ENCODE peak calls at places on chromosomes 12 and 14, in five cellular contexts. U, Y, D, F and W are unnamed samples.

GRCh38 chr12:87163122-87163521 is 866.1 kb downstream of the C12orf50 start:
- DNase-seq in U (no peak), Y (no peak), D (no peak), F (no peak), W (no peak)

GRCh38 chr14:47485421-47485820 is 190.0 kb downstream of the MDGA2 start:
- DNase-seq in U (no peak), Y (no peak), D (no peak), F (no peak), W (no peak)

GRCh38 chr14:22793976-22794375 is 21.3 kb downstream of the SLC7A7 start:
- DNase-seq in U (no peak), Y (no peak), D (no peak), F (no peak), W (no peak)

GRCh38 chr12:47808049-47808448 is 11.7 kb downstream of the HDAC7 start:
- DNase-seq in U (peak), Y (no peak), D (peak), F (peak), W (peak)

GRCh38 chr14:52553002-52553670 is 500 bp downstream of the GPR137C start:
- DNase-seq in U (peak), Y (peak), D (peak), F (peak), W (peak)

GRCh38 chr12:64142784-64143183 is 79.3 kb downstream of the KICS2 start:
- DNase-seq in U (no peak), Y (no peak), D (no peak), F (no peak), W (no peak)

GRCh38 chr12:46934374-46935111 is 108.7 kb upstream of the SLC38A4 start:
- DNase-seq in U (no peak), Y (no peak), D (no peak), F (no peak), W (no peak)

GRCh38 chr12:62466018-62466595 is 519 bp upstream of the MON2 start:
- DNase-seq in U (no peak), Y (peak), D (peak), F (peak), W (peak)

GRCh38 chr14:86532219-86532618 is 1002.3 kb downstream of the FLRT2 start:
- DNase-seq in U (no peak), Y (no peak), D (no peak), F (no peak), W (no peak)

GRCh38 chr14:29709490-29709889 is 218.2 kb downstream of the PRKD1 start:
- DNase-seq in U (no peak), Y (no peak), D (no peak), F (no peak), W (no peak)